ENCODE peak calls at places on chromosomes 7 and 10, in four cellular contexts. O is fibroblast of lung, X is mammary epithelial cell, A is PC-3. M is an unnamed sample.

GRCh38 chr7:157587487-157588270 is 250.9 kb downstream of the DNAJB6 start:
- DNase-seq in X (no peak), O (no peak), A (no peak), M (no peak)

GRCh38 chr10:7337431-7338171 is 73.2 kb downstream of the SFMBT2 start:
- DNase-seq in A (no peak), O (no peak), X (no peak), M (no peak)

GRCh38 chr7:55185321-55185802 is 166.5 kb downstream of the EGFR start:
- DNase-seq in A (peak; percentile 43), X (peak; percentile 18), O (no peak), M (no peak)

GRCh38 chr10:101403161-101403560 is 49.2 kb downstream of the BTRC start:
- DNase-seq in O (no peak), X (no peak), A (no peak), M (no peak)

GRCh38 chr7:117652943-117653700 is 173.3 kb downstream of the CFTR start:
- DNase-seq in A (no peak), O (no peak), X (no peak), M (no peak)

GRCh38 chr10:77120012-77120411 is 517.6 kb downstream of the KCNMA1 start:
- DNase-seq in A (peak; percentile 52), O (no peak), X (no peak), M (no peak)

GRCh38 chr10:16905304-16905703 is 88.1 kb upstream of the RSU1 start:
- DNase-seq in O (peak; percentile 53), A (no peak), X (no peak), M (no peak)

GRCh38 chr10:84537447-84537931 is 209.1 kb downstream of the CCSER2 start:
- DNase-seq in O (peak; percentile 66), X (peak; percentile 32), A (peak; percentile 75), M (no peak)

GRCh38 chr7:68694656-68695055 is 903.6 kb upstream of the AUTS2 start:
- DNase-seq in O (no peak), X (no peak), A (no peak), M (no peak)

GRCh38 chr7:44131173-44132009 is 8.0 kb upstream of the POLD2 start:
- DNase-seq in X (peak; percentile 6), O (peak; percentile 42), A (peak; percentile 44), M (no peak)

GRCh38 chr7:21912305-21912704 is 33.4 kb downstream of the CDCA7L start:
- DNase-seq in O (peak; percentile 46), A (no peak), X (no peak), M (no peak)

GRCh38 chr7:55206235-55207029 is 158.7 kb upstream of the LANCL2 start:
- DNase-seq in X (no peak), A (peak; percentile 11), O (no peak), M (no peak)

GRCh38 chr7:949021-949934 is 5.2 kb downstream of the ADAP1 start:
- DNase-seq in X (peak; percentile 45), A (peak; percentile 71), O (no peak), M (no peak)

GRCh38 chr7:80821781-80822180 is 97.1 kb downstream of the SEMA3C start:
- DNase-seq in A (no peak), X (no peak), O (no peak), M (no peak)

GRCh38 chr10:75508239-75508813 is 76.9 kb downstream of the LRMDA start:
- DNase-seq in X (peak; percentile 70), O (peak; percentile 93), A (peak; percentile 91), M (no peak)

GRCh38 chr7:88310950-88311674 is 4.4 kb upstream of the STEAP4 start:
- DNase-seq in X (no peak), A (no peak), O (no peak), M (no peak)

GRCh38 chr7:111827863-111828504 is 265.7 kb upstream of the IMMP2L start:
- DNase-seq in O (peak; percentile 27), A (peak; percentile 58), X (peak; percentile 79), M (no peak)

GRCh38 chr10:89942217-89942616 is 240.8 kb downstream of the KIF20B start:
- DNase-seq in A (no peak), O (no peak), X (peak; percentile 43), M (no peak)

GRCh38 chr7:128899392-128899791 is 11.1 kb downstream of the KCP start:
- DNase-seq in A (no peak), X (no peak), O (peak; percentile 11), M (no peak)

GRCh38 chr7:33300742-33301141 is 171.4 kb downstream of the BBS9 start:
- DNase-seq in A (no peak), O (no peak), X (no peak), M (no peak)

GRCh38 chr7:50793947-50794570 is 11.4 kb upstream of the GRB10 start:
- DNase-seq in X (no peak), A (no peak), O (no peak), M (no peak)

GRCh38 chr7:24882989-24883631 is 96.9 kb downstream of the OSBPL3 start:
- DNase-seq in A (peak; percentile 66), O (peak; percentile 67), X (peak; percentile 71), M (no peak)

GRCh38 chr7:111697771-111698170 is 135.5 kb upstream of the IMMP2L start:
- DNase-seq in X (peak; percentile 28), O (no peak), A (peak; percentile 9), M (peak; percentile 26)

GRCh38 chr10:122525788-122526187 is 34.8 kb upstream of the DMBT1 start:
- DNase-seq in O (no peak), X (no peak), A (peak; percentile 33), M (no peak)

GRCh38 chr7:40717242-40717641 is 582.4 kb downstream of the SUGCT start:
- DNase-seq in A (peak; percentile 86), O (peak; percentile 86), X (peak; percentile 93), M (peak; percentile 81)

GRCh38 chr7:127905491-127906330 is 125.5 kb downstream of the LRRC4 start:
- DNase-seq in O (no peak), X (peak; percentile 86), A (peak; percentile 16), M (no peak)

GRCh38 chr7:149223746-149224145 is 15.7 kb upstream of the ZNF212 start:
- DNase-seq in X (no peak), O (no peak), A (no peak), M (no peak)

GRCh38 chr7:28748934-28749584 is 209.1 kb downstream of the TRIL start:
- DNase-seq in O (no peak), X (peak; percentile 82), A (peak; percentile 86), M (peak; percentile 15)

GRCh38 chr7:42982604-42983115 is 50.5 kb downstream of the MRPL32 start:
- DNase-seq in O (no peak), X (no peak), A (peak; percentile 62), M (no peak)

GRCh38 chr7:155324918-155325235 is 27.2 kb downstream of the INSIG1 start:
- DNase-seq in O (no peak), A (no peak), X (no peak), M (no peak)

GRCh38 chr10:114289096-114289436 is 50.0 kb downstream of the VWA2 start:
- DNase-seq in A (no peak), X (no peak), O (no peak), M (no peak)

GRCh38 chr10:30786131-30786530 is 156.6 kb upstream of the LYZL2 start:
- DNase-seq in O (no peak), A (peak; percentile 34), X (peak; percentile 35), M (no peak)

GRCh38 chr7:15685358-15686181 is 913 bp downstream of the MEOX2 start:
- DNase-seq in A (no peak), O (peak; percentile 96), X (peak; percentile 3), M (no peak)

GRCh38 chr7:90594791-90595317 is 1.3 kb upstream of the CDK14 start:
- DNase-seq in O (peak; percentile 83), X (peak; percentile 91), A (peak; percentile 90), M (no peak)

GRCh38 chr7:88566174-88566729 is 193.2 kb upstream of the ZNF804B start:
- DNase-seq in O (no peak), A (no peak), X (no peak), M (no peak)

GRCh38 chr7:127831312-127832212 is 179.6 kb downstream of the SND1 start:
- DNase-seq in X (no peak), A (no peak), O (no peak), M (no peak)

GRCh38 chr10:102184606-102185005 is 32.4 kb downstream of the NOLC1 start:
- DNase-seq in A (no peak), O (no peak), X (no peak), M (no peak)

GRCh38 chr10:127344346-127344745 is 148.0 kb upstream of the INSYN2A start:
- DNase-seq in X (no peak), O (no peak), A (no peak), M (no peak)

GRCh38 chr10:127346604-127347003 is 150.2 kb upstream of the INSYN2A start:
- DNase-seq in O (no peak), A (no peak), X (no peak), M (no peak)

GRCh38 chr10:127349737-127350136 is 153.3 kb upstream of the INSYN2A start:
- DNase-seq in X (no peak), O (peak; percentile 18), A (no peak), M (no peak)

GRCh38 chr10:127345231-127345965 is 149.0 kb upstream of the INSYN2A start:
- DNase-seq in X (no peak), A (no peak), O (no peak), M (no peak)

GRCh38 chr10:127347202-127347959 is 151.0 kb upstream of the INSYN2A start:
- DNase-seq in A (no peak), X (no peak), O (no peak), M (no peak)
- TF ChIP-seq CTCF in A (no peak), X (no peak), O (no peak), M (no peak)

DNA sequence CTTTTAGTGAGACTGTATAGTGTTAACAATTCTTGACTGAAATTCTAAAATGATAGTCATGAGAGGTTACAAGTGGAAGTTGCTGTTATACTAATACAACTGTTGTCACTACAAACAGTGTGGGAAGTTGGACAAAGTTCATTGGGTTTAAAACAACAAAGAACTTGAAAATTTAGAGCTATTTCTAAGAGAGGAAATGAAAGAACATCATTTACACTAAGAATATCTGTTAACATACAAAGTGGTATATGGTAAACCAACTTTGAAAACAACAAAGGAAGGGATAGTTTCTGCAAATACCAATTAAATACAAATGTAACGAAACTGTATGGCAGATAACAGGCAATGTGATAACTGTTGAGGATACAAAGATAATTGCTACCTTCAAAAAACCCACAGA is 11.6 kb downstream of the MTPN start:
- DNase-seq in O (no peak), X (no peak), A (no peak), M (no peak)
- H3K4me2 ChIP-seq in O (no peak overlapping the region), X (no peak overlapping the region), A (no peak overlapping the region), M (no peak overlapping the region)

GRCh38 chr7:30613366-30614325 is 19.0 kb downstream of the GARS1 start:
- DNase-seq in X (no peak), A (no peak), O (no peak), M (no peak)

GRCh38 chr7:30616318-30616717 is 21.6 kb downstream of the GARS1 start:
- DNase-seq in A (no peak), O (no peak), X (no peak), M (no peak)

GRCh38 chr7:30617359-30617758 is 22.7 kb downstream of the GARS1 start:
- DNase-seq in A (no peak), X (no peak), O (no peak), M (no peak)

GRCh38 chr7:30618080-30618676 is 23.5 kb downstream of the GARS1 start:
- DNase-seq in X (no peak), O (no peak), A (no peak), M (no peak)

GRCh38 chr7:30618961-30619360 is 24.3 kb downstream of the GARS1 start:
- DNase-seq in O (no peak), A (no peak), X (no peak), M (no peak)
- H3K27me3 ChIP-seq in O (no peaks in the 10 kb centered on the region), A (no peaks in the 10 kb centered on the region), X (no peaks in the 10 kb centered on the region), M (no peaks in the 10 kb centered on the region)

GRCh38 chr7:100418930-100419659 is 9.4 kb downstream of the ZCWPW1 start:
- DNase-seq in A (no peak), O (no peak), X (no peak), M (no peak)
- TF ChIP-seq CTCF in A (no peak), O (no peak), X (no peak), M (no peak)